ENCODE peak calls at places on chromosomes 2 and 18, in eight cellular contexts. One of them, this sample, is unnamed.

GRCh38 chr2:149068996-149069888 is 30.7 kb downstream of the LYPD6B start:
- DNase-seq in cardiac fibroblast: peak
- DNase-seq in GM06990: no peak
- DNase-seq in psoas muscle: no peak
- DNase-seq in epithelial cell of proximal tubule: no peak
- DNase-seq in endodermal cell: no peak
- DNase-seq in Peyer's patch: no peak
- DNase-seq in type B pancreatic cell: no peak
- DNase-seq in this sample: peak

GRCh38 chr2:127576433-127577207 is 41.1 kb downstream of the MYO7B start:
- DNase-seq in cardiac fibroblast: peak
- DNase-seq in GM06990: no peak
- DNase-seq in psoas muscle: peak
- DNase-seq in epithelial cell of proximal tubule: no peak
- DNase-seq in endodermal cell: peak
- DNase-seq in Peyer's patch: no peak
- DNase-seq in type B pancreatic cell: peak
- DNase-seq in this sample: no peak

GRCh38 chr2:125004091-125004800 is 979.2 kb downstream of the CNTNAP5 start:
- DNase-seq in cardiac fibroblast: no peak
- DNase-seq in GM06990: no peak
- DNase-seq in psoas muscle: no peak
- DNase-seq in epithelial cell of proximal tubule: no peak
- DNase-seq in endodermal cell: no peak
- DNase-seq in Peyer's patch: no peak
- DNase-seq in type B pancreatic cell: no peak
- DNase-seq in this sample: no peak

GRCh38 chr2:238790126-238790820 is 57.6 kb upstream of the TWIST2 start:
- DNase-seq in cardiac fibroblast: no peak
- DNase-seq in GM06990: no peak
- DNase-seq in psoas muscle: no peak
- DNase-seq in epithelial cell of proximal tubule: no peak
- DNase-seq in endodermal cell: no peak
- DNase-seq in Peyer's patch: no peak
- DNase-seq in type B pancreatic cell: no peak
- DNase-seq in this sample: no peak

GRCh38 chr2:105697781-105698449 is 46.8 kb upstream of the NCK2 start:
- DNase-seq in cardiac fibroblast: peak
- DNase-seq in GM06990: no peak
- DNase-seq in psoas muscle: no peak
- DNase-seq in epithelial cell of proximal tubule: no peak
- DNase-seq in endodermal cell: no peak
- DNase-seq in Peyer's patch: peak
- DNase-seq in type B pancreatic cell: no peak
- DNase-seq in this sample: no peak

GRCh38 chr18:76922107-76922506 is 99.8 kb downstream of the ZNF236 start:
- DNase-seq in cardiac fibroblast: peak
- DNase-seq in GM06990: no peak
- DNase-seq in psoas muscle: peak
- DNase-seq in epithelial cell of proximal tubule: no peak
- DNase-seq in endodermal cell: peak
- DNase-seq in Peyer's patch: peak
- DNase-seq in type B pancreatic cell: no peak
- DNase-seq in this sample: no peak

GRCh38 chr18:51135361-51135760 is 62.1 kb downstream of the MEX3C start:
- DNase-seq in cardiac fibroblast: peak
- DNase-seq in GM06990: no peak
- DNase-seq in psoas muscle: no peak
- DNase-seq in epithelial cell of proximal tubule: no peak
- DNase-seq in endodermal cell: no peak
- DNase-seq in Peyer's patch: no peak
- DNase-seq in type B pancreatic cell: no peak
- DNase-seq in this sample: no peak

GRCh38 chr2:201882353-201883095 is 76.2 kb downstream of the CDK15 start:
- DNase-seq in cardiac fibroblast: peak
- DNase-seq in GM06990: no peak
- DNase-seq in psoas muscle: no peak
- DNase-seq in epithelial cell of proximal tubule: no peak
- DNase-seq in endodermal cell: no peak
- DNase-seq in Peyer's patch: no peak
- DNase-seq in type B pancreatic cell: no peak
- DNase-seq in this sample: no peak

GRCh38 chr18:62566199-62566598 is 43.4 kb downstream of the ZCCHC2 start:
- DNase-seq in cardiac fibroblast: peak
- DNase-seq in GM06990: no peak
- DNase-seq in psoas muscle: peak
- DNase-seq in epithelial cell of proximal tubule: no peak
- DNase-seq in endodermal cell: peak
- DNase-seq in Peyer's patch: no peak
- DNase-seq in type B pancreatic cell: no peak
- DNase-seq in this sample: no peak

GRCh38 chr2:240892361-240892760 is 3.6 kb downstream of the MAB21L4 start:
- DNase-seq in cardiac fibroblast: no peak
- DNase-seq in GM06990: no peak
- DNase-seq in psoas muscle: peak
- DNase-seq in epithelial cell of proximal tubule: no peak
- DNase-seq in endodermal cell: no peak
- DNase-seq in Peyer's patch: no peak
- DNase-seq in type B pancreatic cell: no peak
- DNase-seq in this sample: no peak

GRCh38 chr2:157053876-157054275 is 203.6 kb upstream of the GALNT5 start:
- DNase-seq in cardiac fibroblast: no peak
- DNase-seq in GM06990: no peak
- DNase-seq in psoas muscle: no peak
- DNase-seq in epithelial cell of proximal tubule: no peak
- DNase-seq in endodermal cell: no peak
- DNase-seq in Peyer's patch: no peak
- DNase-seq in type B pancreatic cell: no peak
- DNase-seq in this sample: no peak

GRCh38 chr2:96144481-96145027 is 686 bp downstream of the DUSP2 start:
- DNase-seq in cardiac fibroblast: no peak
- DNase-seq in GM06990: no peak
- DNase-seq in psoas muscle: peak
- DNase-seq in epithelial cell of proximal tubule: no peak
- DNase-seq in endodermal cell: peak
- DNase-seq in Peyer's patch: no peak
- DNase-seq in type B pancreatic cell: no peak
- DNase-seq in this sample: no peak

GRCh38 chr18:13366541-13366940 is 148.0 kb downstream of the LDLRAD4 start:
- DNase-seq in cardiac fibroblast: no peak
- DNase-seq in GM06990: no peak
- DNase-seq in psoas muscle: no peak
- DNase-seq in epithelial cell of proximal tubule: no peak
- DNase-seq in endodermal cell: peak
- DNase-seq in Peyer's patch: no peak
- DNase-seq in type B pancreatic cell: no peak
- DNase-seq in this sample: no peak

GRCh38 chr2:158724803-158725271 is 70.3 kb upstream of the DAPL1 start:
- DNase-seq in cardiac fibroblast: no peak
- DNase-seq in GM06990: no peak
- DNase-seq in psoas muscle: no peak
- DNase-seq in epithelial cell of proximal tubule: peak
- DNase-seq in endodermal cell: peak
- DNase-seq in Peyer's patch: no peak
- DNase-seq in type B pancreatic cell: no peak
- DNase-seq in this sample: no peak

DNA sequence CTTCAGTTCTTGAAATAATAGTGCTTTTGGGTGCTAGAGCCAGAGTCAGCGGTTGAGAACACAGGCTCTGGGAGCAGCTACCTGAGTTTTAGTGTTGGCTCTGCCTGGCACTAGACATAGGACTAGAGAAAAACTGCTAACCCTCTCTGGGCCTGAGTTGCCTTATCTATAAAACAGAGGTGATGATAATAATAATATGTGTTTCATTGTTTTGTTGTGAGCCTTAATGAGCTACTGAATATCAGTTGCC is 391.7 kb downstream of the PTPRM start:
- DNase-seq in cardiac fibroblast: no peak
- DNase-seq in GM06990: no peak
- DNase-seq in psoas muscle: no peak
- DNase-seq in epithelial cell of proximal tubule: no peak
- DNase-seq in endodermal cell: no peak
- DNase-seq in Peyer's patch: no peak
- DNase-seq in type B pancreatic cell: no peak
- DNase-seq in this sample: no peak
- TF ChIP-seq CTCF in cardiac fibroblast: no peak
- TF ChIP-seq CTCF in GM06990: no peak
- TF ChIP-seq CTCF in psoas muscle: no peak
- TF ChIP-seq CTCF in epithelial cell of proximal tubule: no peak
- TF ChIP-seq CTCF in endodermal cell: no peak
- TF ChIP-seq CTCF in Peyer's patch: no peak
- TF ChIP-seq CTCF in type B pancreatic cell: no peak
- TF ChIP-seq CTCF in this sample: no peak

GRCh38 chr2:32136097-32136496 is 29.6 kb upstream of the SLC30A6 start:
- DNase-seq in cardiac fibroblast: no peak
- DNase-seq in GM06990: no peak
- DNase-seq in psoas muscle: no peak
- DNase-seq in epithelial cell of proximal tubule: peak
- DNase-seq in endodermal cell: no peak
- DNase-seq in Peyer's patch: no peak
- DNase-seq in type B pancreatic cell: no peak
- DNase-seq in this sample: no peak

DNA sequence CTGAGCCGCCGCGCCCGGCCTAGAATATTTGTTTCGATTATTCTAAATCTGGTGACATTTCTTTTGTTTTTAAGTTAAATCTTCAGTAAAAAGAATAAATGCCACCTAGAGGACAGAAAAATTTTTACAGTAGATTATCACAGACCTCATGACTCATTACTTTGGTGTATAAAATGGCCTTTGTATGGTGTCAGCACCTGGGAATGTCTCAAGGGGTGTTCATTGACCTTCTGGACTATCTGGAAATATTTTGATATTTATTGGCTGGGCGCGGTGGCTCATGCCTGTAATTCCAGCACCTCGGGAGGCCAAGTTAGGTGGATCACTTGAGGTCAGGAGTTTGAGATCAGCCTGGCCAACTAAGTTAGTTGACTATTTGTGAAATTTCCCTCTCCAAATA is 30.3 kb upstream of the SLC30A6 start:
- DNase-seq in cardiac fibroblast: peak
- DNase-seq in GM06990: peak
- DNase-seq in psoas muscle: no peak
- DNase-seq in epithelial cell of proximal tubule: peak
- DNase-seq in endodermal cell: no peak
- DNase-seq in Peyer's patch: peak
- DNase-seq in type B pancreatic cell: no peak
- DNase-seq in this sample: peak
- TF ChIP-seq CTCF in cardiac fibroblast: peak
- TF ChIP-seq CTCF in GM06990: no peak
- TF ChIP-seq CTCF in psoas muscle: peak
- TF ChIP-seq CTCF in epithelial cell of proximal tubule: peak
- TF ChIP-seq CTCF in endodermal cell: peak
- TF ChIP-seq CTCF in Peyer's patch: peak
- TF ChIP-seq CTCF in type B pancreatic cell: peak
- TF ChIP-seq CTCF in this sample: peak

DNA sequence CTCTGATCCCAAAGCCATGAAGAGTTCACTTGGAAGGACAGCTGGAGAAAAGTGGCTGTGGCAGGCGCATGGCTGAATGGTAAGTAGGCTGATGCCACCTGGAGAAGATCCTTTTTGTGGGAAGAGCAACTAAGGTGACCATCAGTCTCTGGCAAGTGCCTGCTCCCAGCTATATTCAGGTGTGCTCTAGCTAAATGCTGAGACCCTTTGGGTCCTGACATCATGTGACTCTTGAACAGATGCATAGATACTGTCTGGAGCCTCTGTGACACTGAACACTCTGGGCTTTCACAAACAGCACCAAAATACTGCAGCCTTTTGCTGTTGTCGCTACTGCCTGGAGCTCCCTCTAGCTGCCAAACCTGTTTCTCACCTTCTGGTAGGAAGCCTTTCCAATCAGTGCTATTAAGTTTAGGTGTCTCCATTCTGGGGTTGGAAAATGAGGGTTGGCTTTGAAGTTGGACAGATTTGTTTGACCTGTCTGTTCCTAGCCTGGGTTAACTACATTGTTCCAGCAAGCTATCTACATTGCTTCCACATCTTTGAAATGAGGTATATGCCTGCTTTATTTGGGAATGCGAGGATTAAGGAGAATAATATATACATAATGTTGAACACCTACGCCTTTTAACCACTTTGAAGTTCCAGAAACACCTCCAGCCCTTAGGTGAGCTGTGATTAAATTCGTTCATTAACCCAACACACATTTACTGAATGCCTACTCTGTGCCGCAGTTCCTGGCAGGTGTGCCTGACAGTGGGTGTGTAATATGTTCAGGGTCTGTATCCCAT is 3.1 kb downstream of the EGR4 start:
- DNase-seq in cardiac fibroblast: peak
- DNase-seq in GM06990: peak
- DNase-seq in psoas muscle: no peak
- DNase-seq in epithelial cell of proximal tubule: no peak
- DNase-seq in endodermal cell: peak
- DNase-seq in Peyer's patch: no peak
- DNase-seq in type B pancreatic cell: peak
- DNase-seq in this sample: no peak
- TF ChIP-seq CTCF in cardiac fibroblast: peak
- TF ChIP-seq CTCF in GM06990: peak
- TF ChIP-seq CTCF in psoas muscle: no peak
- TF ChIP-seq CTCF in epithelial cell of proximal tubule: peak
- TF ChIP-seq CTCF in endodermal cell: peak
- TF ChIP-seq CTCF in Peyer's patch: peak
- TF ChIP-seq CTCF in type B pancreatic cell: peak
- TF ChIP-seq CTCF in this sample: peak

GRCh38 chr2:86021396-86022378 is 84.0 kb downstream of the POLR1A start:
- DNase-seq in cardiac fibroblast: no peak
- DNase-seq in GM06990: no peak
- DNase-seq in psoas muscle: peak
- DNase-seq in epithelial cell of proximal tubule: no peak
- DNase-seq in endodermal cell: peak
- DNase-seq in Peyer's patch: no peak
- DNase-seq in type B pancreatic cell: no peak
- DNase-seq in this sample: no peak
- TF ChIP-seq CTCF in cardiac fibroblast: no peak
- TF ChIP-seq CTCF in GM06990: no peak
- TF ChIP-seq CTCF in psoas muscle: no peak
- TF ChIP-seq CTCF in epithelial cell of proximal tubule: no peak
- TF ChIP-seq CTCF in endodermal cell: peak
- TF ChIP-seq CTCF in Peyer's patch: no peak
- TF ChIP-seq CTCF in type B pancreatic cell: no peak
- TF ChIP-seq CTCF in this sample: no peak

DNA sequence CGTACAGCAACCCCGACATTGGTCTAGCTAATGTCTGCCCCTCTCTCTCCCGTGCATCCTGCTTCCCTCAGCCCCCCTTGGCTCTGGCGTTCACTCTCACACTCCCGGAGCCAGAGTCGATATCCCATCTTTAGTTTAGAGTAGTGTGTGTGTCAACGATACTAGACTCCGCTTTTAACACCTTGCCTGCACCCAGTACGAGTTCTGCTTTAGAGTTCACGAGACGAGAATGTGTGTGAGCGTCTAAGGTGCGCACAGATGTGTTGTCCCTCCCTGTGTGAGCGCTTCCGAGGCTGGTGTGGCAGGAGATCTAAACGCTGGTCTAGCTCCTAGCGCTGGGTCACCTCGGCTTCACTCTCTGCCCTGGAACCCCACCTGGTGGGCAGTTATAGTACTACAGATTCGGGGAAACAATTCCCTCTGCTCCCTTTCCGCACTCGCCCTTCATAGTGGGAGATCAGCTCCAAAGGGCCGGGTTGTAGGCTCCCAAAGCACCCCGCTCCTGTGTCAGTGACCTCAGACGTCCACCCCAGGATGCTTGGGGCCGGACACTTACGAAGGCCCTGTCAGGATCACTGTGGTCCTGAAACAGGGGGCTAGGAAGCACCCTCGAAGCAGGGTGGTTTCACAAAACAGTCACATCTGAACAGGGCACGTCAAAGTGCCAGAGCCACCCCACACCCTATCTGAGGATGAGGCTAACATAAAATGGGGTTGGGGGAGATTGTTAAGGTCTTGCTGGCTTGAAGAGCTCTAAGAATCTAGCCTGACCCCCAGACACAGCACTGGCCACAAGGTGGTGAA is 2.7 kb upstream of the CYP26B1 start:
- DNase-seq in cardiac fibroblast: peak
- DNase-seq in GM06990: no peak
- DNase-seq in psoas muscle: peak
- DNase-seq in epithelial cell of proximal tubule: no peak
- DNase-seq in endodermal cell: peak
- DNase-seq in Peyer's patch: peak
- DNase-seq in type B pancreatic cell: peak
- DNase-seq in this sample: peak
- TF ChIP-seq CTCF in cardiac fibroblast: peak
- TF ChIP-seq CTCF in GM06990: peak
- TF ChIP-seq CTCF in psoas muscle: peak
- TF ChIP-seq CTCF in epithelial cell of proximal tubule: peak
- TF ChIP-seq CTCF in endodermal cell: peak
- TF ChIP-seq CTCF in Peyer's patch: peak
- TF ChIP-seq CTCF in type B pancreatic cell: peak
- TF ChIP-seq CTCF in this sample: peak